ENCODE peak calls at places on chromosomes 1 and 21, in ten cellular contexts. C is CD8-positive, alpha-beta T cell; G is uterus; A is astrocyte of the spinal cord; U is left ventricle myocardium inferior; M is ovary; B is psoas muscle; R is cardiac fibroblast; I is fibroblast of the aortic adventitia; N is heart left ventricle. S is an unnamed sample.

GRCh38 chr1:8478566-8478965 is 160.7 kb downstream of the SLC45A1 start:
- DNase-seq in C (no peak), G (no peak), A (no peak), U (no peak), M (no peak), B (no peak), R (no peak), I (no peak), N (no peak), S (no peak)

GRCh38 chr1:147625274-147625986 is 44.9 kb downstream of the ACP6 start:
- DNase-seq in C (no peak), G (no peak), A (no peak), U (no peak), M (no peak), B (no peak), R (no peak), I (no peak), N (no peak), S (no peak)

GRCh38 chr1:36382231-36382630 is 3.5 kb downstream of the STK40 start:
- DNase-seq in C (no peak), G (no peak), A (no peak), U (no peak), M (no peak), B (no peak), R (no peak), I (no peak), N (no peak), S (no peak)

GRCh38 chr1:23577056-23577985 is 18.0 kb upstream of the ID3 start:
- DNase-seq in C (no peak), G (peak; percentile 53), A (peak; percentile 95), U (no peak), M (peak; percentile 44), B (no peak), R (peak; percentile 95), I (peak; percentile 97), N (peak; percentile 71), S (peak; percentile 60)

GRCh38 chr1:28950449-28950848 is 36.1 kb downstream of the EPB41 start:
- DNase-seq in C (no peak), G (no peak), A (no peak), U (no peak), M (no peak), B (no peak), R (no peak), I (no peak), N (no peak), S (no peak)

GRCh38 chr1:72620453-72620852 is 338.1 kb upstream of the NEGR1 start:
- DNase-seq in C (no peak), G (no peak), A (no peak), U (no peak), M (no peak), B (no peak), R (no peak), I (peak; percentile 11), N (no peak), S (no peak)

GRCh38 chr1:167630568-167631385 is 745 bp downstream of the RCSD1 start:
- DNase-seq in C (peak; percentile 37), G (no peak), A (no peak), U (no peak), M (no peak), B (no peak), R (no peak), I (no peak), N (no peak), S (no peak)

GRCh38 chr21:16305686-16306085 is 575.9 kb downstream of the USP25 start:
- DNase-seq in C (no peak), G (no peak), A (peak; percentile 73), U (no peak), M (peak; percentile 32), B (peak; percentile 29), R (peak; percentile 37), I (peak; percentile 56), N (no peak), S (no peak)

GRCh38 chr1:203612932-203613682 is 13.5 kb upstream of the ATP2B4 start:
- DNase-seq in C (no peak), G (no peak), A (no peak), U (no peak), M (no peak), B (no peak), R (no peak), I (no peak), N (no peak), S (no peak)

GRCh38 chr1:112849425-112849966 is 106.5 kb downstream of the SLC16A1 start:
- DNase-seq in C (no peak), G (no peak), A (peak; percentile 50), U (peak; percentile 22), M (no peak), B (no peak), R (peak; percentile 34), I (no peak), N (no peak), S (peak; percentile 52)

GRCh38 chr1:200075522-200075921 is 48.0 kb downstream of the NR5A2 start:
- DNase-seq in C (no peak), G (no peak), A (no peak), U (no peak), M (no peak), B (no peak), R (peak; percentile 32), I (no peak), N (peak; percentile 9), S (no peak)

GRCh38 chr1:204366759-204367158 is 7.0 kb upstream of the PLEKHA6 start:
- DNase-seq in C (no peak), G (no peak), A (no peak), U (no peak), M (no peak), B (no peak), R (no peak), I (no peak), N (no peak), S (peak; percentile 70)

GRCh38 chr1:49333946-49334345 is 557.3 kb upstream of the BEND5 start:
- DNase-seq in C (no peak), G (no peak), A (no peak), U (no peak), M (no peak), B (no peak), R (no peak), I (no peak), N (no peak), S (no peak)

GRCh38 chr1:234572966-234573365 is 37.0 kb downstream of the IRF2BP2 start:
- DNase-seq in C (no peak), G (no peak), A (no peak), U (no peak), M (no peak), B (no peak), R (no peak), I (no peak), N (no peak), S (no peak)

GRCh38 chr1:52601976-52602327 is 219 bp upstream of the GPX7 start:
- DNase-seq in C (no peak), G (no peak), A (peak; percentile 22), U (no peak), M (no peak), B (no peak), R (peak; percentile 16), I (no peak), N (no peak), S (no peak)

GRCh38 chr1:246565751-246566127 is 322 bp downstream of the TFB2M start:
- DNase-seq in C (no peak), G (no peak), A (no peak), U (no peak), M (no peak), B (no peak), R (peak; percentile 63), I (peak; percentile 65), N (no peak), S (no peak)

GRCh38 chr1:228009828-228010775 is 3.3 kb downstream of the WNT3A start:
- DNase-seq in C (no peak), G (peak; percentile 6), A (no peak), U (no peak), M (no peak), B (peak; percentile 39), R (no peak), I (no peak), N (no peak), S (no peak)

GRCh38 chr1:163170331-163170730 is 32.4 kb downstream of the RGS5 start:
- DNase-seq in C (no peak), G (no peak), A (peak; percentile 27), U (no peak), M (no peak), B (no peak), R (peak; percentile 62), I (peak; percentile 66), N (no peak), S (no peak)

GRCh38 chr1:163171826-163172225 is 30.9 kb downstream of the RGS5 start:
- DNase-seq in C (no peak), G (no peak), A (peak; percentile 59), U (no peak), M (no peak), B (no peak), R (peak; percentile 47), I (peak; percentile 55), N (no peak), S (no peak)

GRCh38 chr1:163169553-163169952 is 33.2 kb downstream of the RGS5 start:
- DNase-seq in C (no peak), G (no peak), A (no peak), U (no peak), M (no peak), B (no peak), R (no peak), I (no peak), N (no peak), S (no peak)

GRCh38 chr1:163172596-163172995 is 30.1 kb downstream of the RGS5 start:
- DNase-seq in C (no peak), G (no peak), A (peak; percentile 24), U (no peak), M (no peak), B (no peak), R (peak; percentile 42), I (peak; percentile 33), N (no peak), S (no peak)

GRCh38 chr1:163170975-163171676 is 31.6 kb downstream of the RGS5 start:
- DNase-seq in C (no peak), G (no peak), A (peak; percentile 76), U (no peak), M (no peak), B (no peak), R (peak; percentile 80), I (peak; percentile 74), N (no peak), S (peak; percentile 38)
- TF ChIP-seq CTCF in C (no peak), G (no peak), A (peak; percentile 58), U (peak; percentile 48), M (no peak), B (peak; percentile 18), R (peak; percentile 63), I (peak; percentile 69), N (peak; percentile 20), S (peak; percentile 59)

GRCh38 chr1:248618878-248619277 is 16.0 kb downstream of the OR2T11 start:
- DNase-seq in C (peak; percentile 25), G (no peak), A (no peak), U (peak; percentile 28), M (no peak), B (peak; percentile 57), R (peak; percentile 75), I (peak; percentile 50), N (no peak), S (peak; percentile 80)
- TF ChIP-seq CTCF in C (peak; percentile 59), G (peak; percentile 30), A (peak; percentile 11), U (peak; percentile 69), M (no peak), B (peak; percentile 52), R (peak; percentile 69), I (peak; percentile 63), N (no peak), S (peak; percentile 91)

GRCh38 chr1:109775408-109775807 is 11.7 kb upstream of the EPS8L3 start:
- DNase-seq in C (no peak), G (no peak), A (no peak), U (no peak), M (no peak), B (no peak), R (no peak), I (peak; percentile 44), N (no peak), S (no peak)
- TF ChIP-seq CTCF in C (no peak), G (no peak), A (no peak), U (no peak), M (no peak), B (no peak), R (no peak), I (no peak), N (no peak), S (no peak)

GRCh38 chr1:44819257-44819593 is 10.9 kb downstream of the BTBD19 start:
- DNase-seq in C (no peak), G (no peak), A (no peak), U (peak; percentile 11), M (no peak), B (peak; percentile 26), R (no peak), I (no peak), N (no peak), S (no peak)
- TF ChIP-seq CTCF in C (no peak), G (no peak), A (no peak), U (no peak), M (no peak), B (no peak), R (no peak), I (no peak), N (no peak), S (no peak)

S was measured in MCF 10A.